ENCODE peak calls at places on chromosomes 12 and 14, in seven cellular contexts. N is HT-29; D is posterior vena cava; U is activated naive CD8-positive, alpha-beta T cell treated with anti-CD3 and anti-CD28 coated beads for 36 hours; K is activated T-cell treated with anti-CD3 and anti-CD28 coated beads for 24 hours; E is lung; Y is T47D. G is an unnamed sample.

GRCh38 chr14:26984318-26985177 is 386.7 kb upstream of the NOVA1 start:
- DNase-seq in N (peak; percentile 61), U (peak; percentile 1), Y (no peak), E (peak; percentile 55), D (no peak), K (no peak), G (no peak)

GRCh38 chr14:54567634-54568561 is 970 bp downstream of the SAMD4A start:
- DNase-seq in N (peak; percentile 35), Y (peak; percentile 28), D (peak; percentile 88), E (peak; percentile 50), U (peak; percentile 50), K (peak; percentile 11), G (no peak)

GRCh38 chr12:110269622-110270124 is 11.4 kb upstream of the ATP2A2 start:
- DNase-seq in E (no peak), N (peak; percentile 36), K (no peak), U (no peak), D (no peak), Y (peak; percentile 48), G (no peak)

GRCh38 chr12:71010143-71010479 is 89.6 kb upstream of the PTPRR start:
- DNase-seq in Y (no peak), D (no peak), N (no peak), U (no peak), E (no peak), K (no peak), G (no peak)

GRCh38 chr14:77738559-77739250 is 22.3 kb downstream of the SNW1 start:
- DNase-seq in K (no peak), N (no peak), U (no peak), Y (no peak), E (no peak), D (no peak), G (no peak)

GRCh38 chr12:104655059-104655609 is 198.4 kb downstream of the CHST11 start:
- DNase-seq in U (no peak), E (no peak), N (no peak), D (no peak), K (no peak), Y (no peak), G (no peak)

GRCh38 chr12:100675432-100675831 is 101.9 kb downstream of the GAS2L3 start:
- DNase-seq in N (no peak), Y (no peak), E (no peak), K (no peak), U (no peak), D (no peak), G (no peak)

GRCh38 chr14:53458368-53458814 is 305.3 kb upstream of the DDHD1 start:
- DNase-seq in D (no peak), K (no peak), Y (no peak), N (peak; percentile 59), U (no peak), E (no peak), G (peak; percentile 2)

GRCh38 chr14:64762044-64763034 is 58.1 kb downstream of the PLEKHG3 start:
- DNase-seq in E (peak; percentile 57), U (peak; percentile 30), D (peak; percentile 92), N (peak; percentile 51), K (peak; percentile 30), Y (peak; percentile 44), G (peak; percentile 75)

GRCh38 chr12:25435431-25435830 is 117.7 kb downstream of the LMNTD1 start:
- DNase-seq in U (no peak), K (no peak), D (no peak), Y (no peak), N (no peak), E (no peak), G (no peak)